ENCODE peak calls at places on chromosomes 12 and 14, in seven cellular contexts. Z is RWPE2; F is CD8-positive, alpha-beta T cell; N is endodermal cell; C is caudate nucleus; P is CD4-positive, alpha-beta memory T cell; X is adrenal gland. J is an unnamed sample.

GRCh38 chr12:104152691-104153241 is 14.8 kb upstream of the NFYB start:
- DNase-seq in C (no peak), P (no peak), X (no peak), N (peak), F (no peak), Z (no peak), J (no peak)

GRCh38 chr12:100279612-100280244 is 12.8 kb downstream of the SCYL2 start:
- DNase-seq in P (no peak), X (no peak), F (no peak), N (no peak), C (no peak), Z (no peak), J (no peak)

GRCh38 chr14:99724196-99724891 is 40.2 kb downstream of the CYP46A1 start:
- DNase-seq in F (no peak), N (no peak), C (no peak), P (no peak), Z (peak), X (no peak), J (no peak)

GRCh38 chr14:98926802-98927201 is 345.2 kb downstream of the BCL11B start:
- DNase-seq in C (no peak), P (no peak), X (no peak), Z (peak), F (no peak), N (no peak), J (no peak)

GRCh38 chr14:62117010-62117717 is 354.9 kb downstream of the SNAPC1 start:
- DNase-seq in C (peak), P (peak), N (peak), F (peak), X (peak), Z (peak), J (peak)

GRCh38 chr14:45112886-45113772 is 21.2 kb downstream of the FKBP3 start:
- DNase-seq in C (no peak), F (no peak), P (no peak), X (no peak), N (no peak), Z (no peak), J (no peak)

GRCh38 chr12:6361834-6362233 is 13.5 kb downstream of the SCNN1A start:
- DNase-seq in N (no peak), P (peak), C (no peak), X (peak), Z (peak), F (no peak), J (peak)

GRCh38 chr12:120012067-120012621 is 23.1 kb downstream of the BICDL1 start:
- DNase-seq in P (peak), N (peak), X (no peak), Z (no peak), C (no peak), F (peak), J (no peak)

GRCh38 chr14:36281309-36281708 is 39.1 kb downstream of the MBIP start:
- DNase-seq in N (peak), P (no peak), Z (no peak), F (no peak), C (no peak), X (no peak), J (no peak)

GRCh38 chr14:49768301-49769121 is 558 bp downstream of the KLHDC2 start:
- DNase-seq in N (peak), F (peak), X (peak), P (peak), Z (peak), C (peak), J (peak)

GRCh38 chr12:2834581-2835491 is at the start of gene NRIP2:
- DNase-seq in N (peak), F (no peak), C (peak), Z (no peak), X (peak), P (no peak), J (no peak)

GRCh38 chr14:100241279-100241678 is 2.3 kb downstream of the YY1 start:
- DNase-seq in N (no peak), C (no peak), X (no peak), P (no peak), F (no peak), Z (no peak), J (no peak)

DNA sequence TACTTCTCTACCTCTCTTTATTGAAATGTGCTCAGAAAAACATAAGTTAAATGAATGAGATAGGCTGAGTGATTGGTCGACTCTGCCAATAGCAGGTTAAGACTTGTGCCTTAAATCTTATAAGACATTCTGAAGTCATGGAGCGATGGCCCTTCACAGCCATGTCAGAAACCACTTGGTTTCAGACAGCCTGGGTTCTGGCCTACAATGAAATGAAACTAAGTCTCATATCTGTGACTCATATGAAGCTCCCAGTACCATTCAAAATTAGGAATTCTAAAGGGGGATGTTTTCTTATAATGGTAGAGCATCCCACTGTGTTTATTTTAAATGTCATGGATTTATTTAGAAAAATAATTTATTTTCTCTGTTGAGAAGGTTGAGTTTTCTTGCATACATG is 42.6 kb downstream of the PLXNC1 start:
- DNase-seq in X (no peak), C (no peak), P (no peak), N (no peak), F (no peak), Z (no peak), J (no peak)
- H3K27ac ChIP-seq in X (no peak), C (no peak), P (no peak), N (no peak), F (no peak), Z (no peak), J (no peak)

DNA sequence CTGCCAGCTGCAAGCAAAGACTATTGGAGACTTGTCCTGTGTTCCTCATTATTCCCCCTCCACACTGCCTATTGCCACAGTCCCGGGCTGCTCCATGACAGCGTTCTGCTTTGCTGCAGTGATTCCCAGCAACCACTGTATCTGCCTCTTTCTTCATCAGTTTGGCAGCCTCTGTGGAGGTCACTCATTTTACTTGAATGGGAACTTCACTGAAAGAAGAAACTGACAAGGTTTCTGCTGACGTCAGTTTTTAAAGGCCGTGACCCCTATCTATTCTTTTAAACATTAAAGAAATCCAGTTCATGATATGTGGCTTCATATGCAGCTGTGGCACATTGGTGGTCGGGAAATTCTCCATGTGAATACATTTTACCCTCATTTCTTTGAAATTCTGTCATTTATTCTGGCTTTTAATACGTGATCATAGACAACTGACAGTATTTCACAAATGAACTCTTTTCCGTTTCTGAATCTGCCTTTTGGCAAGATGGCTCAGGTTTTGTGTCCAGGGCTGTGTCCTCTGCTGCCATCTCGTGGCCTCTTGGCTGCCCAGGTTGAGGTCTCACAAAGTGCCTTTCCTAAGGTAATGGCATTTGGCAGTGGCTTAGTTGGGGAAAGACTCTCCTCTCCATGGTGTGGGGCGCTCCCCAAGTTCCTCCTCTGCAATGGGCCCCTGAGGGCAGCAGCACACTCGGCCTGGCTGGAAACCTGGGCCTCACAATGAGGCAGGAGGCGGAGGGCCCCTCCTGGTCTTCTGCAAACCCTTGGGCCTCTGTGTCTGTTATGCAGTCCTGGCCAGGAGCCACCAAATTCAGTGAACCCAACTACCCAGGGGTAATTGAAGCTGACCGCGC is 5.9 kb downstream of the TMEM253 start:
- DNase-seq in F (peak), C (peak), X (peak), P (peak), Z (peak), N (peak), J (peak)
- H3K27ac ChIP-seq in F (no peak), C (peak), X (peak), P (no peak), Z (peak), N (peak), J (peak)

GRCh38 chr12:67705394-67706370 is 57.1 kb downstream of the DYRK2 start:
- DNase-seq in C (no peak), X (peak), F (no peak), P (no peak), Z (no peak), N (no peak), J (no peak)
- H3K27ac ChIP-seq in C (no peak), X (no peak), F (no peak), P (no peak), Z (peak), N (no peak), J (no peak)

GRCh38 chr12:53061404-53062010 is 11.6 kb downstream of the TNS2 start:
- DNase-seq in X (peak), Z (no peak), C (no peak), P (no peak), N (peak), F (no peak), J (peak)
- H3K27ac ChIP-seq in X (no peak), Z (no peak), C (peak), P (no peak), N (no peak), F (no peak), J (peak)

DNA sequence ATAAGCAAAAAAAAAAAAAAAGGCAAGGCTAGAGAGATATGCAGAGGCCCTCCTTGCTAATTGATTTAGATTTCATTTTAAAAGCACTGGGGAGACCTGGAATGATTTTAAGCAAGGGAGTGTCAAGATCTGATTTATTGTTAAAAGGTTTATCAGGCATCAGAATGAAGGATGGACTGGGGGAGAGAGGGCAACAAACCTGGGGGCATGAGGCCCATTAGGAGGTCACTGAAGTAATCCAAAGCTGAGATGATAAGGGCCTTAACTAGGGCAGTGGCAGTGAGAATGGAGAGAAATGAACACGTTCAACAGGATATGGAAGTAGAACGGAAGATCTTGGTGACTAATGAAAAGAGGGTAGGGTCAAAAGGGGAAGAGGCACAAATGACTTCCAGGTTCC is 24.1 kb downstream of the KITLG start:
- DNase-seq in Z (no peak), C (no peak), F (no peak), X (no peak), N (no peak), P (no peak), J (no peak)
- H3K27ac ChIP-seq in Z (no peak), C (no peak), F (no peak), X (no peak), N (no peak), P (no peak), J (no peak)

GRCh38 chr12:52148541-52149181 is 43.2 kb downstream of the KRT80 start:
- DNase-seq in C (no peak), X (no peak), P (no peak), Z (peak), N (peak), F (no peak), J (peak)
- H3K27ac ChIP-seq in C (no peak), X (no peak), P (no peak), Z (peak), N (no peak), F (no peak), J (peak)

GRCh38 chr14:72558721-72559120 is 335.2 kb downstream of the DPF3 start:
- DNase-seq in N (no peak), F (no peak), X (no peak), C (no peak), Z (no peak), P (no peak), J (no peak)
- H3K27ac ChIP-seq in N (no peak), F (no peak), X (no peak), C (no peak), Z (peak), P (no peak), J (no peak)

GRCh38 chr12:114671321-114671663 is 12.7 kb downstream of the TBX3 start:
- DNase-seq in F (no peak), C (no peak), P (no peak), Z (no peak), X (peak), N (no peak), J (no peak)
- H3K27ac ChIP-seq in F (no peak), C (no peak), P (no peak), Z (peak), X (peak), N (no peak), J (peak)

GRCh38 chr14:92586001-92586947 is 72.7 kb downstream of the RIN3 start:
- DNase-seq in N (no peak), P (peak), C (no peak), F (peak), X (peak), Z (no peak), J (no peak)
- H3K27ac ChIP-seq in N (no peak), P (peak), C (no peak), F (peak), X (peak), Z (no peak), J (peak)

J was measured in transverse colon.